ENCODE peak calls at places on chromosome 22, in five cellular contexts. One of them, this sample, is unnamed.

GRCh38 chr22:21041937-21042336 is 3.8 kb upstream of the LRRC74B start:
- DNase-seq in dorsolateral prefrontal cortex: no peak
- DNase-seq in Panc1: no peak
- DNase-seq in IMR-90: peak
- DNase-seq in CD8-positive, alpha-beta memory T cell: no peak
- DNase-seq in this sample: no peak

GRCh38 chr22:44783581-44783980 is 31.2 kb downstream of the ARHGAP8 start:
- DNase-seq in dorsolateral prefrontal cortex: no peak
- DNase-seq in Panc1: no peak
- DNase-seq in IMR-90: no peak
- DNase-seq in CD8-positive, alpha-beta memory T cell: no peak
- DNase-seq in this sample: no peak

GRCh38 chr22:42379961-42380537 is 52.2 kb downstream of the NFAM1 start:
- DNase-seq in IMR-90: no peak
- DNase-seq in dorsolateral prefrontal cortex: no peak
- DNase-seq in CD8-positive, alpha-beta memory T cell: no peak
- DNase-seq in Panc1: no peak
- DNase-seq in this sample: no peak

GRCh38 chr22:33984211-33984610 is 63.9 kb upstream of the LARGE1 start:
- DNase-seq in dorsolateral prefrontal cortex: no peak
- DNase-seq in Panc1: no peak
- DNase-seq in CD8-positive, alpha-beta memory T cell: no peak
- DNase-seq in IMR-90: no peak
- DNase-seq in this sample: no peak

GRCh38 chr22:49570032-49570848 is 257.4 kb downstream of the BRD1 start:
- DNase-seq in CD8-positive, alpha-beta memory T cell: no peak
- DNase-seq in IMR-90: no peak
- DNase-seq in dorsolateral prefrontal cortex: peak
- DNase-seq in Panc1: no peak
- DNase-seq in this sample: no peak

GRCh38 chr22:30262917-30263741 is 3.5 kb downstream of the OSM start:
- DNase-seq in CD8-positive, alpha-beta memory T cell: peak
- DNase-seq in dorsolateral prefrontal cortex: peak
- DNase-seq in Panc1: no peak
- DNase-seq in IMR-90: peak
- DNase-seq in this sample: peak

GRCh38 chr22:31451709-31452571 is 37.7 kb downstream of the EIF4ENIF1 start:
- DNase-seq in CD8-positive, alpha-beta memory T cell: peak
- DNase-seq in dorsolateral prefrontal cortex: no peak
- DNase-seq in IMR-90: peak
- DNase-seq in Panc1: peak
- DNase-seq in this sample: no peak

GRCh38 chr22:29715240-29715639 is 4.6 kb upstream of the CABP7 start:
- DNase-seq in IMR-90: no peak
- DNase-seq in CD8-positive, alpha-beta memory T cell: no peak
- DNase-seq in dorsolateral prefrontal cortex: no peak
- DNase-seq in Panc1: no peak
- DNase-seq in this sample: no peak

GRCh38 chr22:30038219-30038618 is 42.0 kb upstream of the HORMAD2 start:
- DNase-seq in Panc1: no peak
- DNase-seq in dorsolateral prefrontal cortex: no peak
- DNase-seq in IMR-90: peak
- DNase-seq in CD8-positive, alpha-beta memory T cell: no peak
- DNase-seq in this sample: no peak

GRCh38 chr22:43501951-43502874 is 90.4 kb downstream of the MPPED1 start:
- DNase-seq in dorsolateral prefrontal cortex: peak
- DNase-seq in Panc1: no peak
- DNase-seq in CD8-positive, alpha-beta memory T cell: no peak
- DNase-seq in IMR-90: no peak
- DNase-seq in this sample: no peak

GRCh38 chr22:28710112-28710888 is 30.7 kb upstream of the TTC28 start:
- DNase-seq in dorsolateral prefrontal cortex: no peak
- DNase-seq in CD8-positive, alpha-beta memory T cell: no peak
- DNase-seq in Panc1: no peak
- DNase-seq in IMR-90: peak
- DNase-seq in this sample: no peak

GRCh38 chr22:41976961-41977566 is 7.8 kb downstream of the SEPTIN3 start:
- DNase-seq in Panc1: no peak
- DNase-seq in dorsolateral prefrontal cortex: peak
- DNase-seq in CD8-positive, alpha-beta memory T cell: no peak
- DNase-seq in IMR-90: no peak
- DNase-seq in this sample: no peak

GRCh38 chr22:40953446-40953845 is 2.3 kb downstream of the RBX1 start:
- DNase-seq in CD8-positive, alpha-beta memory T cell: no peak
- DNase-seq in dorsolateral prefrontal cortex: no peak
- DNase-seq in IMR-90: no peak
- DNase-seq in Panc1: no peak
- DNase-seq in this sample: no peak

GRCh38 chr22:49535126-49535525 is 292.5 kb downstream of the BRD1 start:
- DNase-seq in CD8-positive, alpha-beta memory T cell: no peak
- DNase-seq in Panc1: no peak
- DNase-seq in IMR-90: no peak
- DNase-seq in dorsolateral prefrontal cortex: peak
- DNase-seq in this sample: no peak

GRCh38 chr22:16807109-16807508 is 18.1 kb downstream of the XKR3 start:
- DNase-seq in IMR-90: no peak
- DNase-seq in Panc1: no peak
- DNase-seq in CD8-positive, alpha-beta memory T cell: no peak
- DNase-seq in dorsolateral prefrontal cortex: no peak
- DNase-seq in this sample: no peak
- H3K27ac ChIP-seq in IMR-90: no peak
- H3K27ac ChIP-seq in Panc1: no peak
- H3K27ac ChIP-seq in CD8-positive, alpha-beta memory T cell: no peak
- H3K27ac ChIP-seq in dorsolateral prefrontal cortex: no peak
- H3K27ac ChIP-seq in this sample: no peak

GRCh38 chr22:24142831-24143230 is 38.5 kb upstream of the SUSD2 start:
- DNase-seq in CD8-positive, alpha-beta memory T cell: no peak
- DNase-seq in IMR-90: no peak
- DNase-seq in Panc1: no peak
- DNase-seq in dorsolateral prefrontal cortex: no peak
- DNase-seq in this sample: no peak

GRCh38 chr22:24142241-24142640 is 39.0 kb upstream of the SUSD2 start:
- DNase-seq in IMR-90: no peak
- DNase-seq in dorsolateral prefrontal cortex: no peak
- DNase-seq in CD8-positive, alpha-beta memory T cell: no peak
- DNase-seq in Panc1: no peak
- DNase-seq in this sample: no peak

GRCh38 chr22:24141586-24141985 is 39.7 kb upstream of the SUSD2 start:
- DNase-seq in Panc1: no peak
- DNase-seq in dorsolateral prefrontal cortex: no peak
- DNase-seq in CD8-positive, alpha-beta memory T cell: peak
- DNase-seq in IMR-90: peak
- DNase-seq in this sample: no peak

GRCh38 chr22:24138649-24139420 is 42.5 kb upstream of the SUSD2 start:
- DNase-seq in CD8-positive, alpha-beta memory T cell: no peak
- DNase-seq in IMR-90: no peak
- DNase-seq in Panc1: no peak
- DNase-seq in dorsolateral prefrontal cortex: no peak
- DNase-seq in this sample: no peak

DNA sequence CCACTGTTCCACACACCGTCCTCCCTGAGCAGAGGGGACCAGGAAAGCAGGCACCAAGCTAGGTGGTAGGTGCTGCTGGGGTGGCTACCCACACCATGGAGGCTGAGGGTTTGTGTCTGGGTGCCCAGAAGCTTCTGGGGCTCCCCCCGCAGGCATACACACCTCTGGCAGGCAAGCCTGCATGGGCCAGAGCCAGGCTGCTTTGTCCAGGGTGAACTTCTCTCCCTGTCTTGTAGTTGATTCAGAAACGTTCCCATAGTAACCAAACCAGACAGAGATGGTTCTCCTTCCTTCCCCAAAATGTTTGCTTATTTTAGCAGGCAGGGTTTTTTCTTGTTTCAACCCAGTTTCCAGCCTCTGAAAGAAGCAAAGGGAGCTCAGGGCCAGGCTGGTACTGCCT is 40.9 kb upstream of the SUSD2 start:
- DNase-seq in Panc1: no peak
- DNase-seq in dorsolateral prefrontal cortex: no peak
- DNase-seq in CD8-positive, alpha-beta memory T cell: no peak
- DNase-seq in IMR-90: peak
- DNase-seq in this sample: peak
- H3K27ac ChIP-seq in Panc1: no peak
- H3K27ac ChIP-seq in dorsolateral prefrontal cortex: peak
- H3K27ac ChIP-seq in CD8-positive, alpha-beta memory T cell: no peak
- H3K27ac ChIP-seq in IMR-90: no peak
- H3K27ac ChIP-seq in this sample: peak

GRCh38 chr22:24247011-24247507 is 2.2 kb upstream of the GGT5 start:
- DNase-seq in IMR-90: peak
- DNase-seq in Panc1: no peak
- DNase-seq in CD8-positive, alpha-beta memory T cell: no peak
- DNase-seq in dorsolateral prefrontal cortex: no peak
- DNase-seq in this sample: no peak
- H3K27ac ChIP-seq in IMR-90: peak
- H3K27ac ChIP-seq in Panc1: peak
- H3K27ac ChIP-seq in CD8-positive, alpha-beta memory T cell: no peak
- H3K27ac ChIP-seq in dorsolateral prefrontal cortex: peak
- H3K27ac ChIP-seq in this sample: peak

DNA sequence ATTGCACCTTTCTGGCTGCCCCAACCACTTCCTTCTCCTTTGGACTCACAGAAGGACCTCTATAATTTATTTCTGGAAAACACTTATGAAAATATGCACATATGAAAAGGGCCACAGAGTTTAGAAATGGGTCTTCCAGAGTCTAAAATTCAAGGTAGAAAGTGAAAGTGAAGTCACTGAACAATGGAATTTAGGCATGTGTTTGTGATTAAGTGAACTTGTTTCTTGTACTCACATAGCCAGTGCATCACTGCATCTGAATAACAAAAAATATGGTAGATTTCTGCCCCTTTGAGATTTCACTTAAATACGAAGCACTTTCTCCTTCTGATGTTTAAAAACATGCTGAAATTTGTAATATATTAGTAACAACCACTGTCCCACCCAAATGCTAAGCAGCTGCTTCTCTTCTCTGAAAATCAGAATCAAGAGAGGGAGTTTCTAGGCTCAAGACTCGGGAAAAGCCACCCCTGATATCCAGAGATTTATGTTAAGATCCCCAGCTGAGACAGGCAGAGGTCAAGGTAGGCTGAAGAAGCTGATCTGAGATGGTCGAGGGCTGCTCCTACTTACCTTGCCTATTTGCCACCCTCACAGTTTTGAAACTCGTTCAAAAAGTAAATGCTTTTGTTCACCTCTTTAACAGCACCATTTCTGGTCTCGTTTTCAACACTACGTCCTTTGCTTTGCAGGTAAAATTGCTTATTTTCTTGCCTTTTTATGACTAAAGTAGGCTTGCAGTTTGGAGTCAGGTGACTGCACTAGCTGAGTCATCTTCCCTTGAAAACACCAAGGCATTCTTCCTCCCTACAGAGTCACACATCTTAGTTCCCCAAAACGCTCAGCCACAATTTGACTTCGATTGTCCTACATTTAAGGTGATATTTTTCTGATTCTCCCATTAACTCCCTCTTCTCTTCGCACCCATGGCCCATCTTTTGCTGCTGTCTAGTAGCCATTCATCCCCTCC is at the start of gene XKR3:
- DNase-seq in dorsolateral prefrontal cortex: no peak
- DNase-seq in CD8-positive, alpha-beta memory T cell: no peak
- DNase-seq in IMR-90: no peak
- DNase-seq in Panc1: no peak
- DNase-seq in this sample: no peak
- H3K27ac ChIP-seq in dorsolateral prefrontal cortex: no peak
- H3K27ac ChIP-seq in CD8-positive, alpha-beta memory T cell: no peak
- H3K27ac ChIP-seq in IMR-90: no peak
- H3K27ac ChIP-seq in Panc1: no peak
- H3K27ac ChIP-seq in this sample: no peak

GRCh38 chr22:25130462-25130861 is 69.2 kb upstream of the CRYBB3 start:
- DNase-seq in Panc1: no peak
- DNase-seq in dorsolateral prefrontal cortex: no peak
- DNase-seq in IMR-90: no peak
- DNase-seq in CD8-positive, alpha-beta memory T cell: no peak
- DNase-seq in this sample: no peak

GRCh38 chr22:25136953-25137576 is 62.6 kb upstream of the CRYBB3 start:
- DNase-seq in Panc1: no peak
- DNase-seq in IMR-90: no peak
- DNase-seq in CD8-positive, alpha-beta memory T cell: no peak
- DNase-seq in dorsolateral prefrontal cortex: no peak
- DNase-seq in this sample: no peak

GRCh38 chr22:25131198-25131887 is 68.3 kb upstream of the CRYBB3 start:
- DNase-seq in Panc1: no peak
- DNase-seq in IMR-90: no peak
- DNase-seq in CD8-positive, alpha-beta memory T cell: no peak
- DNase-seq in dorsolateral prefrontal cortex: no peak
- DNase-seq in this sample: no peak

GRCh38 chr22:25134451-25134850 is 65.2 kb upstream of the CRYBB3 start:
- DNase-seq in CD8-positive, alpha-beta memory T cell: no peak
- DNase-seq in dorsolateral prefrontal cortex: no peak
- DNase-seq in Panc1: no peak
- DNase-seq in IMR-90: no peak
- DNase-seq in this sample: no peak

GRCh38 chr22:25134028-25134427 is 65.6 kb upstream of the CRYBB3 start:
- DNase-seq in dorsolateral prefrontal cortex: no peak
- DNase-seq in Panc1: no peak
- DNase-seq in IMR-90: no peak
- DNase-seq in CD8-positive, alpha-beta memory T cell: no peak
- DNase-seq in this sample: no peak
- H3K27ac ChIP-seq in dorsolateral prefrontal cortex: no peak
- H3K27ac ChIP-seq in Panc1: no peak
- H3K27ac ChIP-seq in IMR-90: no peak
- H3K27ac ChIP-seq in CD8-positive, alpha-beta memory T cell: no peak
- H3K27ac ChIP-seq in this sample: no peak

GRCh38 chr22:23256138-23256932 is 76.0 kb downstream of the BCR start:
- DNase-seq in dorsolateral prefrontal cortex: no peak
- DNase-seq in CD8-positive, alpha-beta memory T cell: no peak
- DNase-seq in Panc1: no peak
- DNase-seq in IMR-90: no peak
- DNase-seq in this sample: no peak
- H3K27ac ChIP-seq in dorsolateral prefrontal cortex: peak
- H3K27ac ChIP-seq in CD8-positive, alpha-beta memory T cell: no peak
- H3K27ac ChIP-seq in Panc1: no peak
- H3K27ac ChIP-seq in IMR-90: no peak
- H3K27ac ChIP-seq in this sample: no peak

DNA sequence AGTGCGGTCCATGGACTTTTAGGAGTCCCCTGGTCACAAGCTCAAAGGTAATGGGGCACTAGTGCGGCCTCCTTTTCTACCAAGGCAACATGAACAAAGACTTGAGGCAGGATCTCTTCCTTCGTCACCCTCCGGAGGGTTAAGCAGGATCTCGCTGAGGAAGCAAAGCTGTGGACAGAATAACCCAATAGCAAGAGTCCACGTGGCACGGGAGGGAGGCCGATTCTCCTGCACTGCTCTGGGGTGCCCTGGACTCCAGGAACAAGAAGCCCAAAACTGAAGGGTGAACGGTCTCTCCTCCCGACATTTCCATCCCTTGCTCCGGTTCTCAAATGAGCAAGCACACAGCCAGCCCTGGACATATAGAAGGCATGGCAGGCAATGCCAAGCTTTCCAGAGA is 20.7 kb downstream of the MYH9 start:
- DNase-seq in Panc1: no peak
- DNase-seq in IMR-90: no peak
- DNase-seq in dorsolateral prefrontal cortex: no peak
- DNase-seq in CD8-positive, alpha-beta memory T cell: no peak
- DNase-seq in this sample: no peak
- H3K27ac ChIP-seq in Panc1: peak
- H3K27ac ChIP-seq in IMR-90: peak
- H3K27ac ChIP-seq in dorsolateral prefrontal cortex: peak
- H3K27ac ChIP-seq in CD8-positive, alpha-beta memory T cell: peak
- H3K27ac ChIP-seq in this sample: no peak

GRCh38 chr22:46444390-46444854 is 93.0 kb downstream of the CELSR1 start:
- DNase-seq in Panc1: no peak
- DNase-seq in dorsolateral prefrontal cortex: no peak
- DNase-seq in IMR-90: no peak
- DNase-seq in CD8-positive, alpha-beta memory T cell: no peak
- DNase-seq in this sample: no peak
- H3K27ac ChIP-seq in Panc1: no peak
- H3K27ac ChIP-seq in dorsolateral prefrontal cortex: no peak
- H3K27ac ChIP-seq in IMR-90: no peak
- H3K27ac ChIP-seq in CD8-positive, alpha-beta memory T cell: no peak
- H3K27ac ChIP-seq in this sample: no peak